ENCODE peak calls at places on chromosome 22, in six cellular contexts. X, B, E, Y, J and S are unnamed samples.

GRCh38 chr22:44437493-44438015 is 60.5 kb downstream of the RTL6 start:
- DNase-seq in X (no peak), B (no peak), E (no peak), Y (no peak), J (no peak), S (no peak)

GRCh38 chr22:46894081-46894671 is 131.7 kb downstream of the TBC1D22A start:
- DNase-seq in X (no peak), B (no peak), E (no peak), Y (no peak), J (no peak), S (no peak)

GRCh38 chr22:23704062-23704461 is 13.2 kb downstream of the RGL4 start:
- DNase-seq in X (no peak), B (no peak), E (no peak), Y (no peak), J (no peak), S (no peak)

GRCh38 chr22:43228330-43228729 is 41.4 kb upstream of the TTLL12 start:
- DNase-seq in X (no peak), B (no peak), E (no peak), Y (peak), J (no peak), S (no peak)

GRCh38 chr22:31870890-31871289 is 73.4 kb upstream of the YWHAH start:
- DNase-seq in X (no peak), B (no peak), E (no peak), Y (no peak), J (no peak), S (no peak)

GRCh38 chr22:49010086-49010863 is 817.4 kb downstream of the BRD1 start:
- DNase-seq in X (no peak), B (no peak), E (no peak), Y (no peak), J (peak), S (no peak)

GRCh38 chr22:39662677-39663034 is 92.1 kb downstream of the CACNA1I start:
- DNase-seq in X (no peak), B (no peak), E (no peak), Y (no peak), J (no peak), S (no peak)

GRCh38 chr22:36425977-36426523 is 38.3 kb upstream of the MYH9 start:
- DNase-seq in X (no peak), B (no peak), E (no peak), Y (no peak), J (no peak), S (no peak)

GRCh38 chr22:19169947-19170318 is 8.6 kb downstream of the SLC25A1 start:
- DNase-seq in X (no peak), B (no peak), E (no peak), Y (no peak), J (no peak), S (no peak)

GRCh38 chr22:28943501-28943879 is 60.1 kb downstream of the ZNRF3 start:
- DNase-seq in X (no peak), B (no peak), E (no peak), Y (no peak), J (no peak), S (no peak)

GRCh38 chr22:27919943-27920755 is 1.1 kb upstream of the PITPNB start:
- DNase-seq in X (no peak), B (peak), E (no peak), Y (no peak), J (no peak), S (no peak)

GRCh38 chr22:38267086-38267485 is 5.7 kb downstream of the TMEM184B start:
- DNase-seq in X (no peak), B (no peak), E (no peak), Y (no peak), J (peak), S (no peak)

GRCh38 chr22:49668402-49668801 is 159.3 kb downstream of the BRD1 start:
- DNase-seq in X (no peak), B (no peak), E (no peak), Y (no peak), J (peak), S (no peak)

GRCh38 chr22:19720150-19720827 is 3.0 kb upstream of the GP1BB start:
- DNase-seq in X (no peak), B (no peak), E (no peak), Y (no peak), J (no peak), S (no peak)

GRCh38 chr22:18985761-18986160 is 49.7 kb upstream of the PRODH start:
- DNase-seq in X (no peak), B (no peak), E (no peak), Y (no peak), J (no peak), S (no peak)